ENCODE peak calls at places on chromosome 6, in ten cellular contexts. X, L, K, S, C, B, N, D, R and Y are unnamed samples.

GRCh38 chr6:124870611-124871201 is 91.5 kb upstream of the RNF217 start:
- DNase-seq in X (no peak), L (peak; percentile 61), K (no peak), S (no peak), C (no peak), B (peak; percentile 57), N (no peak), D (no peak), R (no peak), Y (peak; percentile 52)

GRCh38 chr6:20213271-20213798 is 1.1 kb upstream of the MBOAT1 start:
- DNase-seq in X (no peak), L (no peak), K (no peak), S (no peak), C (no peak), B (no peak), N (no peak), D (no peak), R (no peak), Y (no peak)

GRCh38 chr6:117448732-117449131 is 23.0 kb upstream of the ROS1 start:
- DNase-seq in X (no peak), L (peak; percentile 96), K (no peak), S (no peak), C (no peak), B (peak; percentile 95), N (no peak), D (no peak), R (no peak), Y (peak; percentile 93)

GRCh38 chr6:80608881-80609280 is 502.4 kb downstream of the BCKDHB start:
- DNase-seq in X (no peak), L (peak; percentile 18), K (no peak), S (no peak), C (no peak), B (peak; percentile 46), N (no peak), D (no peak), R (no peak), Y (peak; percentile 34)

GRCh38 chr6:22141271-22141745 is 155.5 kb downstream of the PRL start:
- DNase-seq in X (no peak), L (peak; percentile 34), K (peak; percentile 37), S (no peak), C (no peak), B (peak; percentile 55), N (peak; percentile 19), D (no peak), R (no peak), Y (no peak)

GRCh38 chr6:116866281-116866871 is 10.7 kb upstream of the RFX6 start:
- DNase-seq in X (no peak), L (no peak), K (no peak), S (no peak), C (no peak), B (no peak), N (no peak), D (no peak), R (peak; percentile 40), Y (no peak)

GRCh38 chr6:35487653-35488516 is 9.0 kb downstream of the TEAD3 start:
- DNase-seq in X (no peak), L (peak; percentile 72), K (peak; percentile 42), S (no peak), C (no peak), B (peak; percentile 35), N (no peak), D (peak; percentile 64), R (no peak), Y (peak; percentile 38)

GRCh38 chr6:34688956-34689355 is 7.6 kb downstream of the ILRUN start:
- DNase-seq in X (no peak), L (no peak), K (no peak), S (no peak), C (no peak), B (no peak), N (no peak), D (no peak), R (no peak), Y (no peak)

GRCh38 chr6:38212116-38212515 is 392.6 kb downstream of the ZFAND3 start:
- DNase-seq in X (no peak), L (no peak), K (no peak), S (no peak), C (no peak), B (no peak), N (no peak), D (no peak), R (no peak), Y (no peak)

GRCh38 chr6:164303092-164304007 is 888.8 kb downstream of the QKI start:
- DNase-seq in X (peak; percentile 33), L (peak; percentile 86), K (peak; percentile 31), S (no peak), C (no peak), B (peak; percentile 27), N (no peak), D (no peak), R (peak; percentile 1), Y (no peak)

GRCh38 chr6:63295553-63295952 is 24.2 kb downstream of the LGSN start:
- DNase-seq in X (no peak), L (no peak), K (no peak), S (no peak), C (no peak), B (no peak), N (no peak), D (no peak), R (no peak), Y (no peak)

GRCh38 chr6:146670161-146670560 is 71.4 kb downstream of the ADGB start:
- DNase-seq in X (no peak), L (no peak), K (no peak), S (no peak), C (no peak), B (peak; percentile 53), N (no peak), D (no peak), R (no peak), Y (no peak)

GRCh38 chr6:146673069-146673468 is 74.3 kb downstream of the ADGB start:
- DNase-seq in X (no peak), L (no peak), K (no peak), S (no peak), C (no peak), B (no peak), N (no peak), D (no peak), R (no peak), Y (no peak)
- TF ChIP-seq CTCF in X (no peak), L (no peak), K (no peak), S (no peak), C (no peak), B (no peak), N (no peak), D (no peak), R (no peak), Y (no peak)

GRCh38 chr6:28809947-28810654 is 113.7 kb downstream of the TRIM27 start:
- DNase-seq in X (no peak), L (peak; percentile 22), K (no peak), S (no peak), C (no peak), B (no peak), N (no peak), D (no peak), R (peak; percentile 27), Y (no peak)
- TF ChIP-seq CTCF in X (no peak), L (peak; percentile 13), K (no peak), S (no peak), C (no peak), B (no peak), N (no peak), D (no peak), R (no peak), Y (no peak)

DNA sequence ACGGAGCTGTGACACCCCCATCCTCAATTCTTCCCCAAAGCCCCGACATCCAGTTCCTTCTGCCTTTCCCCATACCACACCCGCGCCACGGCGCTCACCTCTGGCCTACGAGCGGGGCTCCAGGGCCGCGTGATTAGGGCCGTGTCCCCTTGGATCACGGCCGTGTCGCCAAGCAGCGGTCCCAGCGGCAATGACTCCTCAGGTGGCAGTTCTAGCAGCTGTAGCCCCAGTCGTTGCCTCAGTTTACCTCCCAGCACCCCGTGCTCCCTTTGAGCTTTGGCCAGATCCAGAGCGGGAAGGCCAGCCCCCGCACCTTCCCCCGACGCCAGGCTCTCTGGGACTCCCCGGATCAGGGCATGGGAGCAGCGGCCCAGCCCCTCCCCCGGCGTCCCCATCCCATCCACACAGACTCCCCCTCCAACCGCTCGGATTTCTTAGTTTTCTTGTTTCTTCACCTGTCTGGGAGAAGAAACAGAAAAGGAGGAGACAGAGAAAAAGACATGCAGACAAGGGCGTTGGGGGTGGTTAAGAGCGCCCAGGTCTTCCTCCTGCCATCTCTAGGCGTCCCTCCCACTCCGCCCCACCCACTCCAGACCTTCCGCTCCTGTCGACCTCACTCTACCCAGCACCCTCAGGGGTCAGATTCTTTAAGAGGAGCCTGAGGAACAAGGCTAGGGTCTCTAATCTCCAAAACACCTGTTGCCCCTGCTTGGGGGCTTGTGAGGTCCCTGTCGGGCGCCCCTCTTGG is at the start of gene DDAH2:
- DNase-seq in X (peak; percentile 82), L (no peak), K (no peak), S (no peak), C (no peak), B (no peak), N (no peak), D (no peak), R (no peak), Y (no peak)
- TF ChIP-seq CTCF in X (no peak), L (peak; percentile 59), K (no peak), S (peak; percentile 21), C (peak; percentile 65), B (no peak), N (no peak), D (peak; percentile 51), R (no peak), Y (no peak)

GRCh38 chr6:51494342-51494741 is 593.1 kb downstream of the PKHD1 start:
- DNase-seq in X (no peak), L (no peak), K (no peak), S (no peak), C (no peak), B (no peak), N (no peak), D (no peak), R (no peak), Y (no peak)
- TF ChIP-seq CTCF in X (no peak), L (no peak), K (no peak), S (no peak), C (peak; percentile 38), B (no peak), N (no peak), D (no peak), R (no peak), Y (no peak)

DNA sequence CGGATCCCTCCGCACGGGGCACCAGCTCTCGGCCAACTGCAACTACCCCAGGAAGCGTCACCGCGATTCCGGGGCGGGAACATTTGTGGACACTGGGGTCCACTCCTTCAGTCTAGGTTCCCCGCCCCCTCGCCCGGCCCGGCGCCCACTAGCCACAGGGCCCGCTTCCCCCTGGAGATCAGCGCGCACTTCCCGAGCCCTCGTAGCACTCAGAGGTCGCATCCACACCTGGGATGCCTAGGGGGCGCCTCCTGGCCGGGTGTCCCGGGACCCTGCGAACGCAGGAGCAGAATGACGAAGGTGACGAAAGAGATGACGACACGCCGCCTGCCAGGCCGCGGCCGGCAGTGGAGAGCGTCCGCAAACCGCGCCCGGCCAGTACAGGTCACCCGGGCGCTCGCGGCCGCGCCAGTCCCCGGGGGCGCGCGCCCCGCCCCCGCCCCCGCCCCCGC is 309 bp upstream of the AIG1 start:
- DNase-seq in X (peak; percentile 76), L (peak; percentile 88), K (peak; percentile 83), S (peak; percentile 82), C (peak; percentile 75), B (peak; percentile 90), N (peak; percentile 81), D (peak; percentile 80), R (peak; percentile 89), Y (peak; percentile 82)
- TF ChIP-seq CTCF in X (no peak), L (peak; percentile 17), K (peak; percentile 9), S (no peak), C (peak; percentile 44), B (peak; percentile 5), N (no peak), D (no peak), R (peak; percentile 15), Y (peak; percentile 53)